ENCODE peak calls at places on chromosomes 1 and 21, in six cellular contexts. One of them, this sample, is unnamed.

GRCh38 chr1:34753163-34753562 is 1.7 kb upstream of the GJB5 start:
- DNase-seq in astrocyte: no peak
- DNase-seq in cardiac muscle cell: no peak
- DNase-seq in WTC11: no peak
- DNase-seq in GM19239: no peak
- DNase-seq in LHCN-M2: no peak
- DNase-seq in this sample: no peak

GRCh38 chr1:52574594-52574993 is 21.7 kb upstream of the TUT4 start:
- DNase-seq in astrocyte: peak
- DNase-seq in cardiac muscle cell: peak
- DNase-seq in WTC11: no peak
- DNase-seq in GM19239: no peak
- DNase-seq in LHCN-M2: peak
- DNase-seq in this sample: no peak

GRCh38 chr1:54866801-54867716 is 19.9 kb downstream of the DHCR24 start:
- DNase-seq in astrocyte: no peak
- DNase-seq in cardiac muscle cell: no peak
- DNase-seq in WTC11: no peak
- DNase-seq in GM19239: no peak
- DNase-seq in LHCN-M2: no peak
- DNase-seq in this sample: peak

GRCh38 chr1:230917284-230918135 is 49.2 kb upstream of the C1orf198 start:
- DNase-seq in astrocyte: peak
- DNase-seq in cardiac muscle cell: peak
- DNase-seq in WTC11: peak
- DNase-seq in GM19239: peak
- DNase-seq in LHCN-M2: peak
- DNase-seq in this sample: peak

GRCh38 chr1:232579958-232580705 is 49.8 kb downstream of the SIPA1L2 start:
- DNase-seq in astrocyte: peak
- DNase-seq in cardiac muscle cell: no peak
- DNase-seq in WTC11: no peak
- DNase-seq in GM19239: no peak
- DNase-seq in LHCN-M2: no peak
- DNase-seq in this sample: no peak

GRCh38 chr21:36229181-36229580 is 72.6 kb downstream of the DOP1B start:
- DNase-seq in astrocyte: no peak
- DNase-seq in cardiac muscle cell: no peak
- DNase-seq in WTC11: no peak
- DNase-seq in GM19239: no peak
- DNase-seq in LHCN-M2: no peak
- DNase-seq in this sample: no peak

GRCh38 chr1:227788279-227789041 is 27.0 kb upstream of the PRSS38 start:
- DNase-seq in astrocyte: no peak
- DNase-seq in cardiac muscle cell: no peak
- DNase-seq in WTC11: peak
- DNase-seq in GM19239: peak
- DNase-seq in LHCN-M2: no peak
- DNase-seq in this sample: peak

GRCh38 chr1:66176012-66176715 is 357.8 kb upstream of the SGIP1 start:
- DNase-seq in astrocyte: peak
- DNase-seq in cardiac muscle cell: peak
- DNase-seq in WTC11: peak
- DNase-seq in GM19239: no peak
- DNase-seq in LHCN-M2: peak
- DNase-seq in this sample: peak

GRCh38 chr1:53431244-53431643 is 28.0 kb upstream of the DMRTB1 start:
- DNase-seq in astrocyte: no peak
- DNase-seq in cardiac muscle cell: no peak
- DNase-seq in WTC11: no peak
- DNase-seq in GM19239: no peak
- DNase-seq in LHCN-M2: no peak
- DNase-seq in this sample: no peak

GRCh38 chr1:38872401-38873026 is 634 bp downstream of the MYCBP start:
- DNase-seq in astrocyte: peak
- DNase-seq in cardiac muscle cell: peak
- DNase-seq in WTC11: peak
- DNase-seq in GM19239: no peak
- DNase-seq in LHCN-M2: peak
- DNase-seq in this sample: no peak

GRCh38 chr21:36155603-36156338 is 853 bp upstream of the DOP1B start:
- DNase-seq in astrocyte: no peak
- DNase-seq in cardiac muscle cell: no peak
- DNase-seq in WTC11: peak
- DNase-seq in GM19239: no peak
- DNase-seq in LHCN-M2: no peak
- DNase-seq in this sample: peak

GRCh38 chr1:235513495-235514366 is 9.5 kb upstream of the B3GALNT2 start:
- DNase-seq in astrocyte: peak
- DNase-seq in cardiac muscle cell: peak
- DNase-seq in WTC11: no peak
- DNase-seq in GM19239: no peak
- DNase-seq in LHCN-M2: peak
- DNase-seq in this sample: no peak

GRCh38 chr1:181643631-181644030 is 160.3 kb downstream of the CACNA1E start:
- DNase-seq in astrocyte: no peak
- DNase-seq in cardiac muscle cell: no peak
- DNase-seq in WTC11: no peak
- DNase-seq in GM19239: no peak
- DNase-seq in LHCN-M2: no peak
- DNase-seq in this sample: no peak

GRCh38 chr1:153538315-153538821 is 2.4 kb downstream of the S100A5 start:
- DNase-seq in astrocyte: no peak
- DNase-seq in cardiac muscle cell: no peak
- DNase-seq in WTC11: peak
- DNase-seq in GM19239: no peak
- DNase-seq in LHCN-M2: no peak
- DNase-seq in this sample: peak

GRCh38 chr1:6166655-6167390 is 13.3 kb downstream of the CHD5 start:
- DNase-seq in astrocyte: no peak
- DNase-seq in cardiac muscle cell: no peak
- DNase-seq in WTC11: no peak
- DNase-seq in GM19239: no peak
- DNase-seq in LHCN-M2: no peak
- DNase-seq in this sample: no peak

GRCh38 chr1:212456166-212456528 is 23.4 kb downstream of the NENF start:
- DNase-seq in astrocyte: no peak
- DNase-seq in cardiac muscle cell: peak
- DNase-seq in WTC11: no peak
- DNase-seq in GM19239: no peak
- DNase-seq in LHCN-M2: no peak
- DNase-seq in this sample: no peak

GRCh38 chr1:209710837-209711236 is 6.2 kb downstream of the HSD11B1 start:
- DNase-seq in astrocyte: no peak
- DNase-seq in cardiac muscle cell: no peak
- DNase-seq in WTC11: no peak
- DNase-seq in GM19239: no peak
- DNase-seq in LHCN-M2: no peak
- DNase-seq in this sample: no peak

GRCh38 chr1:205442051-205442721 is 13.7 kb downstream of the BLACAT1 start:
- DNase-seq in astrocyte: no peak
- DNase-seq in cardiac muscle cell: no peak
- DNase-seq in WTC11: no peak
- DNase-seq in GM19239: no peak
- DNase-seq in LHCN-M2: no peak
- DNase-seq in this sample: no peak

GRCh38 chr1:193819376-193819775 is 633.0 kb upstream of the B3GALT2 start:
- DNase-seq in astrocyte: no peak
- DNase-seq in cardiac muscle cell: no peak
- DNase-seq in WTC11: no peak
- DNase-seq in GM19239: no peak
- DNase-seq in LHCN-M2: no peak
- DNase-seq in this sample: no peak

GRCh38 chr1:186757851-186758250 is 70.9 kb upstream of the PLA2G4A start:
- DNase-seq in astrocyte: no peak
- DNase-seq in cardiac muscle cell: no peak
- DNase-seq in WTC11: no peak
- DNase-seq in GM19239: no peak
- DNase-seq in LHCN-M2: no peak
- DNase-seq in this sample: no peak

GRCh38 chr1:209823143-209824041 is 4.4 kb upstream of the UTP25 start:
- DNase-seq in astrocyte: peak
- DNase-seq in cardiac muscle cell: peak
- DNase-seq in WTC11: no peak
- DNase-seq in GM19239: no peak
- DNase-seq in LHCN-M2: peak
- DNase-seq in this sample: no peak

GRCh38 chr1:17188217-17188616 is 16.7 kb upstream of the PADI1 start:
- DNase-seq in astrocyte: no peak
- DNase-seq in cardiac muscle cell: no peak
- DNase-seq in WTC11: no peak
- DNase-seq in GM19239: no peak
- DNase-seq in LHCN-M2: no peak
- DNase-seq in this sample: no peak

GRCh38 chr1:246703581-246703980 is 20.6 kb upstream of the SCCPDH start:
- DNase-seq in astrocyte: peak
- DNase-seq in cardiac muscle cell: no peak
- DNase-seq in WTC11: no peak
- DNase-seq in GM19239: no peak
- DNase-seq in LHCN-M2: no peak
- DNase-seq in this sample: no peak

GRCh38 chr21:32562426-32562825 is 22.9 kb downstream of the TCP10L start:
- DNase-seq in astrocyte: peak
- DNase-seq in cardiac muscle cell: peak
- DNase-seq in WTC11: peak
- DNase-seq in GM19239: no peak
- DNase-seq in LHCN-M2: peak
- DNase-seq in this sample: peak

GRCh38 chr1:93702102-93702827 is 20.6 kb upstream of the BCAR3 start:
- DNase-seq in astrocyte: no peak
- DNase-seq in cardiac muscle cell: no peak
- DNase-seq in WTC11: no peak
- DNase-seq in GM19239: no peak
- DNase-seq in LHCN-M2: peak
- DNase-seq in this sample: peak

GRCh38 chr1:8976896-8977295 is 31.2 kb downstream of the CA6 start:
- DNase-seq in astrocyte: no peak
- DNase-seq in cardiac muscle cell: no peak
- DNase-seq in WTC11: no peak
- DNase-seq in GM19239: no peak
- DNase-seq in LHCN-M2: no peak
- DNase-seq in this sample: no peak

GRCh38 chr1:168636642-168637111 is 60.3 kb downstream of the XCL1 start:
- DNase-seq in astrocyte: peak
- DNase-seq in cardiac muscle cell: peak
- DNase-seq in WTC11: no peak
- DNase-seq in GM19239: no peak
- DNase-seq in LHCN-M2: peak
- DNase-seq in this sample: no peak

GRCh38 chr1:53163291-53163768 is 20.9 kb upstream of the SLC1A7 start:
- DNase-seq in astrocyte: no peak
- DNase-seq in cardiac muscle cell: no peak
- DNase-seq in WTC11: no peak
- DNase-seq in GM19239: no peak
- DNase-seq in LHCN-M2: no peak
- DNase-seq in this sample: peak

GRCh38 chr1:32361674-32362473 is 411 bp downstream of the FAM229A start:
- DNase-seq in astrocyte: peak
- DNase-seq in cardiac muscle cell: peak
- DNase-seq in WTC11: peak
- DNase-seq in GM19239: no peak
- DNase-seq in LHCN-M2: no peak
- DNase-seq in this sample: peak

GRCh38 chr1:101309334-101310221 is 72.8 kb downstream of the S1PR1 start:
- DNase-seq in astrocyte: peak
- DNase-seq in cardiac muscle cell: peak
- DNase-seq in WTC11: peak
- DNase-seq in GM19239: no peak
- DNase-seq in LHCN-M2: peak
- DNase-seq in this sample: peak

GRCh38 chr1:213678753-213679152 is 309.0 kb upstream of the PROX1 start:
- DNase-seq in astrocyte: no peak
- DNase-seq in cardiac muscle cell: no peak
- DNase-seq in WTC11: no peak
- DNase-seq in GM19239: no peak
- DNase-seq in LHCN-M2: no peak
- DNase-seq in this sample: no peak

GRCh38 chr1:35660581-35661473 is 19.5 kb upstream of the PSMB2 start:
- DNase-seq in astrocyte: peak
- DNase-seq in cardiac muscle cell: peak
- DNase-seq in WTC11: peak
- DNase-seq in GM19239: no peak
- DNase-seq in LHCN-M2: peak
- DNase-seq in this sample: peak

GRCh38 chr1:61570191-61570590 is 154.8 kb downstream of the TM2D1 start:
- DNase-seq in astrocyte: no peak
- DNase-seq in cardiac muscle cell: no peak
- DNase-seq in WTC11: no peak
- DNase-seq in GM19239: no peak
- DNase-seq in LHCN-M2: no peak
- DNase-seq in this sample: no peak

GRCh38 chr21:36441715-36442114 is 38.2 kb downstream of the CLDN14 start:
- DNase-seq in astrocyte: no peak
- DNase-seq in cardiac muscle cell: no peak
- DNase-seq in WTC11: no peak
- DNase-seq in GM19239: no peak
- DNase-seq in LHCN-M2: no peak
- DNase-seq in this sample: no peak

GRCh38 chr1:167460836-167461235 is 57.5 kb downstream of the CD247 start:
- DNase-seq in astrocyte: no peak
- DNase-seq in cardiac muscle cell: no peak
- DNase-seq in WTC11: no peak
- DNase-seq in GM19239: no peak
- DNase-seq in LHCN-M2: no peak
- DNase-seq in this sample: no peak

GRCh38 chr1:78171736-78172590 is 126.2 kb downstream of the GIPC2 start:
- DNase-seq in astrocyte: peak
- DNase-seq in cardiac muscle cell: peak
- DNase-seq in WTC11: no peak
- DNase-seq in GM19239: no peak
- DNase-seq in LHCN-M2: peak
- DNase-seq in this sample: no peak

GRCh38 chr1:32398401-32398800 is 4.2 kb upstream of the BSDC1 start:
- DNase-seq in astrocyte: peak
- DNase-seq in cardiac muscle cell: no peak
- DNase-seq in WTC11: no peak
- DNase-seq in GM19239: no peak
- DNase-seq in LHCN-M2: no peak
- DNase-seq in this sample: no peak